ENCODE peak calls at places on chromosomes 2 and 18, in seven cellular contexts. C is prostate gland; K is activated CD4-positive, alpha-beta T cell treated with anti-CD3 and anti-CD28 coated beads, Interleukin-2, amount 50 U/mL, for 4 hours; R is left cardiac atrium; T is astrocyte; H is A673; E is NCI-H774. Y is an unnamed sample.

GRCh38 chr2:110816404-110817365 is 84.3 kb downstream of the ACOXL start:
- DNase-seq in E (no peak), R (no peak), H (no peak), C (no peak), K (no peak), T (peak), Y (no peak)

GRCh38 chr2:197092431-197092830 is 165.9 kb upstream of the PGAP1 start:
- DNase-seq in E (no peak), T (peak), C (no peak), K (no peak), R (no peak), H (peak), Y (peak)

GRCh38 chr2:28199995-28200394 is 192.7 kb upstream of the FOSL2 start:
- DNase-seq in C (no peak), K (no peak), E (no peak), H (no peak), T (no peak), R (no peak), Y (no peak)

GRCh38 chr2:159925975-159926374 is 128.0 kb upstream of the CD302 start:
- DNase-seq in T (no peak), E (no peak), R (no peak), K (no peak), H (no peak), C (no peak), Y (no peak)

GRCh38 chr2:128411431-128411830 is 92.8 kb upstream of the HS6ST1 start:
- DNase-seq in T (no peak), R (no peak), K (no peak), E (no peak), C (no peak), H (no peak), Y (no peak)

GRCh38 chr2:227472265-227473018 is 486 bp downstream of the AGFG1 start:
- DNase-seq in H (peak), E (peak), K (peak), T (no peak), R (peak), C (peak), Y (peak)

GRCh38 chr18:50928551-50928950 is 39.3 kb upstream of the ELAC1 start:
- DNase-seq in E (no peak), R (no peak), K (no peak), C (no peak), H (no peak), T (peak), Y (no peak)

GRCh38 chr2:35538796-35539195 is 816.8 kb upstream of the CRIM1 start:
- DNase-seq in C (no peak), K (no peak), H (no peak), T (peak), E (no peak), R (no peak), Y (no peak)

GRCh38 chr2:154125900-154126299 is 254.2 kb downstream of the GALNT13 start:
- DNase-seq in E (no peak), K (no peak), C (no peak), R (no peak), H (no peak), T (no peak), Y (no peak)

GRCh38 chr2:105926960-105927678 is 182.4 kb downstream of the NCK2 start:
- DNase-seq in H (no peak), R (peak), T (no peak), C (no peak), E (no peak), K (peak), Y (no peak)

GRCh38 chr2:189574793-189575475 is 5.7 kb downstream of the SLC40A1 start:
- DNase-seq in C (no peak), K (no peak), T (no peak), R (no peak), H (no peak), E (no peak), Y (no peak)

Y was measured in adrenal gland.